ENCODE peak calls at places on chromosomes 4 and X, in seven cellular contexts. S is erythroblast, D is lower leg skin, J is right lobe of liver, R is esophagus muscularis mucosa, T is stomach, W is adrenal gland. N is an unnamed sample.

GRCh38 chr4:38870098-38870850 is 2.7 kb downstream of the FAM114A1 start:
- DNase-seq in S (no peak), D (no peak), J (no peak), R (no peak), T (no peak), W (no peak), N (no peak)

GRCh38 chr4:35494955-35495354 is 749.4 kb downstream of the ARAP2 start:
- DNase-seq in S (no peak), D (no peak), J (peak; percentile 40), R (no peak), T (no peak), W (no peak), N (no peak)

GRCh38 chr4:82833696-82834313 is 35.2 kb upstream of the SCD5 start:
- DNase-seq in S (no peak), D (no peak), J (no peak), R (no peak), T (no peak), W (no peak), N (peak; percentile 27)

GRCh38 chr4:95106408-95106928 is 348.7 kb downstream of the BMPR1B start:
- DNase-seq in S (no peak), D (no peak), J (no peak), R (no peak), T (no peak), W (no peak), N (no peak)

GRCh38 chr4:68960294-68961163 is 8.9 kb upstream of the UGT2A3 start:
- DNase-seq in S (no peak), D (no peak), J (no peak), R (no peak), T (no peak), W (no peak), N (no peak)

GRCh38 chr4:21964762-21965319 is 16.3 kb upstream of the KCNIP4 start:
- DNase-seq in S (no peak), D (no peak), J (no peak), R (no peak), T (no peak), W (no peak), N (no peak)

GRCh38 chr4:70996014-70996353 is 2.5 kb downstream of the DCK start:
- DNase-seq in S (peak; percentile 46), D (no peak), J (no peak), R (no peak), T (no peak), W (no peak), N (no peak)

GRCh38 chr4:101782546-101782945 is 8.0 kb upstream of the BANK1 start:
- DNase-seq in S (no peak), D (no peak), J (no peak), R (no peak), T (no peak), W (no peak), N (no peak)

GRCh38 chr4:85932371-85933305 is 427.2 kb downstream of the MAPK10 start:
- DNase-seq in S (no peak), D (no peak), J (no peak), R (no peak), T (peak; percentile 40), W (no peak), N (no peak)

GRCh38 chrX:124796989-124797388 is 450.6 kb downstream of the SH2D1A start:
- DNase-seq in S (no peak), D (no peak), J (no peak), R (no peak), T (no peak), W (no peak), N (no peak)

GRCh38 chr4:130486186-130486585 is 1390.2 kb downstream of the C4orf33 start:
- DNase-seq in S (no peak), D (no peak), J (no peak), R (no peak), T (no peak), W (no peak), N (no peak)

GRCh38 chr4:34676390-34676789 is 1567.9 kb downstream of the ARAP2 start:
- DNase-seq in S (no peak), D (no peak), J (no peak), R (no peak), T (no peak), W (no peak), N (no peak)

GRCh38 chr4:37279894-37280592 is 35.5 kb downstream of the NWD2 start:
- DNase-seq in S (no peak), D (no peak), J (no peak), R (no peak), T (no peak), W (no peak), N (no peak)

GRCh38 chr4:8730159-8730558 is 137.6 kb downstream of the CPZ start:
- DNase-seq in S (no peak), D (no peak), J (no peak), R (peak; percentile 84), T (peak; percentile 19), W (peak; percentile 14), N (no peak)

GRCh38 chrX:1451251-1451675 is 1.4 kb downstream of the ASMTL start:
- DNase-seq in S (no peak), D (no peak), J (no peak), R (peak; percentile 37), T (no peak), W (peak; percentile 50), N (no peak)

GRCh38 chrX:1451676-1452496 is 823 bp downstream of the ASMTL start:
- DNase-seq in S (no peak), D (peak; percentile 40), J (no peak), R (peak; percentile 79), T (peak; percentile 24), W (peak; percentile 65), N (peak; percentile 33)

GRCh38 chrX:1453390-1453783 is 678 bp upstream of the ASMTL start:
- DNase-seq in S (no peak), D (no peak), J (peak; percentile 91), R (no peak), T (no peak), W (no peak), N (no peak)

GRCh38 chrX:1453951-1454785 is 1.5 kb upstream of the ASMTL start:
- DNase-seq in S (no peak), D (peak; percentile 87), J (peak; percentile 90), R (peak; percentile 97), T (peak; percentile 88), W (peak; percentile 94), N (peak; percentile 91)

DNA sequence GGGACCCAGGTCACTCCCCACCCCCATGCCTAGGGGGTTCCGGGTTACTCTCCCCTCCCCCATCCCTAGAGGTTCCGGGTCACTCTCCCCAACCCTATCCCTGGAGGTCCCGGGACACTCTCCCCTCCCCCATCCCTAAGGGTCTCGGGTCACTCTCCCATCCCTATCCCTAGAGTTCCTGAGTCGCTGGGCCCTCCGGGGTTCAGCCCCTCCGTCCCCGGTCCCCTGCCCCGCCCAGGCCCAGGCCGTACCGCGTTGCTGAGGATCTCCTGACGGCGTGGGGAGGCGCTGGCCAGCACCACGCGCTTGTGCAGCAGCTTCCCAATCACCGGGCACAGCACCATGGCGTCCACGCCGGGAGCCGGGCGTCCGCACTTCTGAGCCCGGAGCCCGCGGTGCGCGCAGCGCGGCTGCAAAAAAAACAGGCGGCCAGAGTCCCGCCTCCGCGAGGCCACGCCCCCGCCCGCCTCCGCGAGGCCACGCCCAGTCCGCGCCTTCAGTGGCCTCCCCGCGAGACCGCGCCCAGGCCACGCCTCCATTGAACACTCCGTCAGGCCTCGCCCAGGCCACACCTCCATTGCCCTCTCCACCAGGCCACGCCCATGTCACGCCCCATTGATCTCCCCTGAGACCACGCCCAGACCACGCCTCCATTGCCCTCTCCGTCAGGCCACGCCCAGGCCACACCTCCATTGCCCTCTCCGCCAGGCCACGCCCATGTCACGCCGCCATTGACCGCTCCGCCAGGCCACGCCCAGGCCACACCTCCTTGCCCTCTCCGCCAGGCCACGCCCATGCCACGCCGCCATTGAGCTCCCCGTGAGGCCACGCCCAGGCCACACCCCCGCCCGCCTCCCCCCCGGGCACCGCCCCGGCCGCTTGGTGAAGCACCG is at the start of gene ASMTL:
- DNase-seq in S (no peak), D (peak; percentile 99), J (peak; percentile 100), R (peak; percentile 100), T (peak; percentile 100), W (peak; percentile 100), N (peak; percentile 100)
- TF ChIP-seq POLR2A in S (peak; percentile 75), D (no peak), J (peak; percentile 92), R (no peak), T (no peak), W (peak; percentile 71), N (peak; percentile 77)

GRCh38 chr4:145827885-145828284 is 110.7 kb downstream of the ZNF827 start:
- DNase-seq in S (no peak), D (no peak), J (no peak), R (no peak), T (no peak), W (no peak), N (no peak)

GRCh38 chr4:145821771-145822170 is 116.9 kb downstream of the ZNF827 start:
- DNase-seq in S (no peak), D (no peak), J (no peak), R (no peak), T (no peak), W (no peak), N (no peak)

GRCh38 chr4:145824469-145824868 is 114.2 kb downstream of the ZNF827 start:
- DNase-seq in S (no peak), D (no peak), J (no peak), R (no peak), T (no peak), W (no peak), N (no peak)

GRCh38 chr4:145823743-145824142 is 114.9 kb downstream of the ZNF827 start:
- DNase-seq in S (no peak), D (no peak), J (no peak), R (no peak), T (no peak), W (no peak), N (no peak)

GRCh38 chr4:145825255-145825654 is 113.4 kb downstream of the ZNF827 start:
- DNase-seq in S (no peak), D (no peak), J (no peak), R (no peak), T (no peak), W (no peak), N (no peak)
- TF ChIP-seq POLR2A in S (no peak), D (no peak), J (no peak), R (no peak), T (no peak), W (no peak), N (no peak)

DNA sequence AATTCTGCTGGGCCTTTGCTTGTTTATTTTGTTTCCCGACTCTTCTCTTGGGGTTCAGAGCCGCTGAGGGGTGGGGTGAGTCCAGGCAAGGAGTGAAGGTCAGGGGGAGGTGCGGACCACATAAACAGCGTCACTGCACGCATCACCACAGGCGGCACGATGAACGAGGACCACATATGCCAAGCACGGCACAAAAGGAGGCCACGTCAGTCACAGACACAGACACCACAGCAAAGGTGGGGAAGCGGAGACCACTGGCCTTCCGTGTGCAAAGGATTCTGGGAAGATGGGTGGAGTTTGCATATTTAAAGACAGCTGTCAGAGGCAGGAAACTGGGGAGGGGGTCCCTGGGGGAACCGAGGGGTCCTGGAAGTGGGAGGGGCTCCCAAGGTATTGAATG is 10.3 kb upstream of the TIMP1 start:
- DNase-seq in S (no peak), D (no peak), J (no peak), R (no peak), T (no peak), W (no peak), N (no peak)
- TF ChIP-seq POLR2A in S (no peak), D (no peak), J (no peak), R (no peak), T (no peak), W (no peak), N (no peak)

GRCh38 chrX:68694429-68695205 is 47.2 kb downstream of the STARD8 start:
- DNase-seq in S (peak; percentile 36), D (no peak), J (no peak), R (no peak), T (no peak), W (no peak), N (no peak)
- TF ChIP-seq POLR2A in S (no peak), D (no peak), J (no peak), R (no peak), T (no peak), W (no peak), N (no peak)